ENCODE peak calls at places on chromosomes 1 and 21, in four cellular contexts. N, R, B and M are unnamed samples. For H3K9me3, the result is how much of the 10 kb centered on the place peaks cover.

GRCh38 chr1:22437573-22437972 is 14.1 kb upstream of the ZBTB40 start:
- DNase-seq in N (no peak), R (no peak), B (no peak), M (no peak)

GRCh38 chr1:217048104-217048707 is 325.0 kb upstream of the ESRRG start:
- DNase-seq in B (peak), N (peak), R (no peak), M (peak)

GRCh38 chr1:167136191-167136614 is 42.3 kb downstream of the STYXL2 start:
- DNase-seq in B (no peak), N (peak), R (no peak), M (peak)

GRCh38 chr1:215489771-215490566 is 77.1 kb upstream of the KCTD3 start:
- DNase-seq in R (no peak), B (no peak), N (no peak), M (no peak)

GRCh38 chr21:16678479-16678878 is 834.4 kb upstream of the CXADR start:
- DNase-seq in N (no peak), B (no peak), R (no peak), M (no peak)

GRCh38 chr1:169711469-169712308 is at the start of gene SELL:
- DNase-seq in R (peak), N (peak), B (peak), M (peak)

GRCh38 chr1:33517596-33518250 is 45.3 kb downstream of the ZSCAN20 start:
- DNase-seq in N (no peak), B (no peak), R (no peak), M (no peak)

GRCh38 chr1:171219751-171220385 is 28.4 kb upstream of the FMO1 start:
- DNase-seq in B (no peak), N (peak), R (no peak), M (peak)

GRCh38 chr1:27103498-27103897 is 51.4 kb downstream of the SLC9A1 start:
- DNase-seq in N (no peak), B (no peak), R (no peak), M (no peak)

GRCh38 chr1:15788624-15789301 is 18.7 kb downstream of the UQCRHL start:
- DNase-seq in N (no peak), R (no peak), B (no peak), M (peak)

GRCh38 chr1:63321788-63322247 is 549 bp upstream of the FOXD3 start:
- DNase-seq in B (no peak), N (peak), R (no peak), M (no peak)

GRCh38 chr1:63323866-63324778 is 1.8 kb downstream of the FOXD3 start:
- DNase-seq in N (peak), R (no peak), B (no peak), M (no peak)

GRCh38 chr1:63322248-63322943 is at the start of gene FOXD3:
- DNase-seq in R (no peak), N (peak), B (no peak), M (peak)

GRCh38 chr1:63324779-63325119 is 2.4 kb downstream of the FOXD3 start:
- DNase-seq in R (no peak), N (no peak), B (no peak), M (no peak)

GRCh38 chr1:63322944-63323865 is 838 bp downstream of the FOXD3 start:
- DNase-seq in B (no peak), R (no peak), N (peak), M (peak)
- TF ChIP-seq EZH2 in B (no peak), R (peak), N (peak), M (no peak)

DNA sequence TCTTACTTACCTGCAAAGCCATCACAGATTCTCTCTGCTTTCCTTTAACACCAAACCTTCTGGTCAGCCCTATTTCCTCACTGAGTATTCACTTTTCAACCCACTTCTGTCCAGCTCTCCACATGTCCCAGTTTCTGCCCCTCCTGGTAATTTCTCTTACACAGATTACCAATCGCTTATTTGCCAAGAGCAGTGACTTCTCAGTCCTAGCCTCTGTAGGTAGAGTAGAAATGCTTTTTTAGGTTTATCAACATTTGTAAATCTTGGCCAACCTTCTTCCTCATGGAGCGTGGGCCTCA is 33.6 kb upstream of the LRRC8C start:
- DNase-seq in R (no peak), B (no peak), N (no peak), M (no peak)
- TF ChIP-seq CTCF in R (no peak), B (no peak), N (no peak), M (peak)

GRCh38 chr1:4090556-4090955 is 190.5 kb upstream of the C1orf174 start:
- DNase-seq in R (no peak), N (no peak), B (no peak), M (no peak)
- H3K9me3 ChIP-seq in R (under half), N (under half), B (under half), M (under half)

GRCh38 chr1:156433032-156433431 is 64.0 kb downstream of the RHBG start:
- DNase-seq in R (no peak), N (no peak), B (no peak), M (no peak)

GRCh38 chr1:156431366-156432108 is 62.5 kb downstream of the RHBG start:
- DNase-seq in B (no peak), N (no peak), R (no peak), M (no peak)

GRCh38 chr1:156430809-156431208 is 61.8 kb downstream of the RHBG start:
- DNase-seq in N (no peak), R (no peak), B (no peak), M (no peak)

GRCh38 chr1:156433602-156434001 is 64.6 kb downstream of the RHBG start:
- DNase-seq in B (no peak), R (no peak), N (no peak), M (no peak)

GRCh38 chr1:156432109-156433018 is 63.4 kb downstream of the RHBG start:
- DNase-seq in N (peak), R (no peak), B (no peak), M (no peak)
- TF ChIP-seq EZH2 in N (peak), R (no peak), B (peak), M (no peak)

GRCh38 chr1:203649551-203650011 is 22.9 kb downstream of the ATP2B4 start:
- DNase-seq in B (no peak), R (no peak), N (no peak), M (no peak)

GRCh38 chr1:203645996-203646395 is 19.4 kb downstream of the ATP2B4 start:
- DNase-seq in N (no peak), B (no peak), R (no peak), M (no peak)

GRCh38 chr1:203648281-203648680 is 21.6 kb downstream of the ATP2B4 start:
- DNase-seq in R (no peak), B (no peak), N (no peak), M (no peak)

GRCh38 chr1:203652718-203653461 is 26.3 kb downstream of the ATP2B4 start:
- DNase-seq in B (peak), N (no peak), R (peak), M (peak)

GRCh38 chr1:203650012-203650836 is 23.6 kb downstream of the ATP2B4 start:
- DNase-seq in N (peak), R (no peak), B (peak), M (no peak)
- TF ChIP-seq CTCF in N (peak), R (no peak), B (no peak), M (no peak)

DNA sequence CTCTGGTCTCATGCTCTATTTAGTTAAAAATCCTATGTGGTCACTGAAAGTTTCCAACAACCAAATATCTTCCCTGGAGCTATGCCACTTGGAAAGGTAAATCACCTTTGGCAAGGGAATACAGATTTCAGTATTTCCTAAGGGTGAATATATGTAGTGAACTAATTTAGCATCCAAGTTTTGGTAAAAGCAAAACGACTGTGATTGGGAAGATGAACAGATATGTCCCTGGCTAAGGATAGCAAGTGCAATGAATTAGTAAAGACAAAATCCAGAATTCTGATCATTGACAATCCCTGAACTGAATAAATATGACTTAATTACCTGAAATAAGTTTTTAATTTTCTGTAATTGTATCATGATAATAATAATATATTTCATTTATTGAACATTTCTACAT is at the start of gene OR2T33:
- DNase-seq in R (no peak), B (no peak), N (no peak), M (no peak)
- H3K9me3 ChIP-seq in R (under half), B (under half), N (under half), M (under half)

DNA sequence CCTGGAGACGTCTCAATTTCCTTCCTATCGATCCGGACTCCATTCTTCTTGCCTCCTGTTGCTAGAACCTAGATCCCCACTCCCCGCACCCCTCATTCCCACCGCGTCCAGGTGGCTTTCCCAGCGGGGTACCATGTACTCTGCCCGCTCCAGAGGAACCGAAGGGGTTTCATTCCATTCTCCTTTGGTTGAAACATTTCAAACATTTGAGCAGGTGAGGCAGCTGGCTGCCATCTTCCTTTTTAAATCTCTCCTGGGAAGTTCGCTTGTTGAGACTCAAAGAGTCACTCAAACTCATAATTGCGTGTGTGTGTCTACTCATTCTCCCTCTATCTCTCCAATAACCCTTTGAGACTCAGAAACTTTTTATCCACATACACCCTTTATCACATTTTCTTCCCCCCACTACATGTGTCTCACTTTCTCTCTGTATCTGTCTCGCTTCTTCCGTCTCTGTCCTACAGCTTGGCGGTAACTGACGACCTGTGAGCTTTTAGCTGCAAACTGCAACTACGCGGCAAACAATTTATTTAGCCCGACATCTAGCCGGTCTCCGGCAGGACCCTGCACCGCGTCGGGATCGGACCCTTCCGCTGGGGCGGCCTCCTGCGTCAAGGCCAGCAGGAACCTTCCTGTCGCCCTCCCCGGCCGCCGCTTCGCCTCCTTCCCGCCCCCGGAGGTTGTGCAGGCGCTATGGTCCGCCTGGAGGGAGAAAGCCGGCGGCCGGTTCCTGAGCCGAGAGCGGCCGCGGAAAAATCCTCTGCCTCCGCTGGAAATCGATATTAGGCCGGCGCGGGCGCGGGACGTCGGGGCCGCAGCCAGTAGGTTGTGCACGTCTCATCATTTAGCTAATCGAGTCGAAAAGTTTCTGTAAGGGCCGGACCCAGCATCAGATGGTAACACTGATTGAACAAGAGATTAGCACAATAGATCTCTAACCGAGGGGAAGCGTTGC is 3.0 kb upstream of the FOXD3 start:
- DNase-seq in N (peak), B (no peak), R (no peak), M (no peak)
- TF ChIP-seq EZH2 in N (peak), B (no peak), R (no peak), M (peak)

GRCh38 chr1:202852163-202852904 is 36.6 kb downstream of the RABIF start:
- DNase-seq in R (no peak), B (peak), N (peak), M (peak)
- TF ChIP-seq CTCF in R (peak), B (peak), N (peak), M (peak)

DNA sequence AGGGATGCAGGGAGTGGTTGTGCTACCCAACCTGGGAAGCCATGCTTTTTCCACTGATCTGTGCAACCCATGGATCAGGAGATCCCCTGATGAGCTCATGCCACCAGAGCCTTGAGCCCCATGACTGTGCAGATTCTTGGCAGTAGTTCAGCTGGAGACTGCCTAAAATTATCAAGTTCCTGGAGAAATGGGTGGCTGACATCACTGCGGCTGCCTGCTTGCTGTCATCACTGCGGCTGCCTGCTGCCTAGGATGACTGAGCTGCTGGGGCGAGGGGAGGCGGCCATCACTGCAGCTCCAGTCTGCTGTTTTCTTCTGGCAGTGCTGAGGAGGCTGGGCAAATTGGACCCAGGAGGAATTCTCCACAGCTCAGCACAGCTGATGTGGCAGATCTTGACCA is 159.2 kb downstream of the AGBL4 start:
- DNase-seq in N (no peak), B (no peak), R (no peak), M (no peak)
- H3K9me3 ChIP-seq in N (under half), B (under half), R (under half), M (under half)